ENCODE peak calls at places on chromosome 5, in nine cellular contexts. N is glutamatergic neuron; I is AG09319; G is stimulated activated CD4-positive, alpha-beta T cell treated with anti-CD3 and anti-CD28 coated beads, Interleukin-4, amount 100 ng/mL, for 24 hours; J is ureter; E is left ventricle myocardium inferior; M is iris pigment epithelial cell; P is NCI-H2081; O is GM13976. D is an unnamed sample.

GRCh38 chr5:52778784-52779183 is 8.9 kb upstream of the ITGA1 start:
- DNase-seq in P (no peak), G (no peak), M (no peak), N (no peak), J (no peak), E (no peak), I (no peak), O (no peak), D (no peak)

GRCh38 chr5:115594343-115595047 is 7.8 kb downstream of the TICAM2 start:
- DNase-seq in M (peak; percentile 45), I (no peak), O (no peak), J (no peak), P (no peak), G (no peak), E (no peak), N (no peak), D (no peak)

GRCh38 chr5:170633235-170634041 is 129.6 kb downstream of the KCNIP1 start:
- DNase-seq in O (no peak), M (peak; percentile 75), J (peak; percentile 75), N (no peak), P (no peak), I (peak; percentile 44), G (no peak), E (peak; percentile 36), D (peak; percentile 46)

GRCh38 chr5:57028166-57028565 is 76.2 kb upstream of the MIER3 start:
- DNase-seq in G (no peak), J (no peak), E (no peak), I (no peak), N (no peak), P (no peak), O (no peak), M (no peak), D (no peak)

GRCh38 chr5:124742983-124743533 is 3.4 kb downstream of the ZNF608 start:
- DNase-seq in O (no peak), N (no peak), E (no peak), M (peak; percentile 90), G (no peak), I (no peak), J (peak; percentile 54), P (peak; percentile 24), D (no peak)

GRCh38 chr5:120146787-120147186 is 317.3 kb upstream of the PRR16 start:
- DNase-seq in P (no peak), J (no peak), N (no peak), E (no peak), G (no peak), I (no peak), O (no peak), M (peak; percentile 55), D (no peak)

GRCh38 chr5:74556631-74557595 is 83.6 kb downstream of the ENC1 start:
- DNase-seq in P (no peak), I (no peak), J (no peak), N (no peak), G (no peak), M (peak; percentile 55), E (no peak), O (no peak), D (no peak)

GRCh38 chr5:58325950-58326500 is 133.9 kb downstream of the PLK2 start:
- DNase-seq in P (no peak), I (no peak), O (no peak), J (no peak), E (no peak), N (no peak), G (no peak), M (no peak), D (no peak)

GRCh38 chr5:168736201-168736940 is 157.2 kb upstream of the PANK3 start:
- DNase-seq in P (no peak), O (no peak), G (no peak), N (no peak), M (no peak), E (no peak), J (no peak), I (no peak), D (no peak)

GRCh38 chr5:57494104-57495098 is 11.8 kb upstream of the ACTBL2 start:
- DNase-seq in E (peak; percentile 30), J (peak; percentile 93), I (peak; percentile 87), O (no peak), N (no peak), M (peak; percentile 100), G (peak; percentile 62), P (peak; percentile 7), D (no peak)

GRCh38 chr5:134240421-134240962 is 14.6 kb upstream of the PPP2CA start:
- DNase-seq in O (peak; percentile 49), M (peak; percentile 91), G (no peak), E (no peak), P (peak; percentile 78), J (no peak), I (no peak), N (no peak), D (no peak)

GRCh38 chr5:78964889-78965288 is 20.2 kb downstream of the ARSB start:
- DNase-seq in N (no peak), M (peak; percentile 77), J (no peak), O (peak; percentile 51), G (no peak), I (no peak), P (peak; percentile 57), E (no peak), D (no peak)

GRCh38 chr5:139696894-139697658 is 48.9 kb downstream of the CXXC5 start:
- DNase-seq in N (no peak), J (peak; percentile 88), I (peak; percentile 65), O (peak; percentile 66), E (peak; percentile 84), P (no peak), M (peak; percentile 88), G (no peak), D (no peak)

GRCh38 chr5:78597068-78597857 is 51.3 kb downstream of the LHFPL2 start:
- DNase-seq in O (no peak), M (peak; percentile 89), G (no peak), N (no peak), I (no peak), P (no peak), E (no peak), J (no peak), D (no peak)

GRCh38 chr5:103262422-103262871 is 3.9 kb downstream of the MACIR start:
- DNase-seq in N (no peak), M (peak; percentile 46), G (no peak), P (no peak), E (no peak), O (no peak), J (no peak), I (no peak), D (no peak)

D was measured in CD8-positive, alpha-beta memory T cell.